ENCODE peak calls at places on chromosome 1, in seven cellular contexts. T is GM13976, E is fibroblast of lung, V is heart right ventricle, O is GM20000, B is epithelial cell of esophagus, L is MCF 10A. Q is an unnamed sample.

GRCh38 chr1:24970926-24971530 is 41.0 kb upstream of the RUNX3 start:
- DNase-seq in V (no peak), L (no peak), O (no peak), E (peak), B (no peak), T (no peak), Q (no peak)

GRCh38 chr1:90706437-90707362 is 10.4 kb downstream of the BARHL2 start:
- DNase-seq in E (no peak), V (no peak), L (no peak), O (peak), T (peak), B (peak), Q (no peak)

GRCh38 chr1:162835157-162835899 is 25.6 kb downstream of the CCDC190 start:
- DNase-seq in E (no peak), T (peak), O (peak), B (no peak), V (no peak), L (no peak), Q (no peak)

GRCh38 chr1:15381805-15382204 is 27.9 kb upstream of the EFHD2 start:
- DNase-seq in T (no peak), O (no peak), L (no peak), V (no peak), B (no peak), E (no peak), Q (no peak)

GRCh38 chr1:1124508-1124785 is 8.6 kb upstream of the C1orf159 start:
- DNase-seq in T (no peak), B (no peak), O (no peak), V (no peak), E (no peak), L (no peak), Q (no peak)

GRCh38 chr1:51297401-51298321 is 32.7 kb downstream of the TTC39A start:
- DNase-seq in L (no peak), T (peak), O (no peak), E (no peak), B (no peak), V (no peak), Q (no peak)

GRCh38 chr1:234675006-234675405 is 65.0 kb upstream of the IRF2BP2 start:
- DNase-seq in T (no peak), O (no peak), B (no peak), L (no peak), V (no peak), E (no peak), Q (no peak)

GRCh38 chr1:31822766-31823165 is 6.9 kb upstream of the SPOCD1 start:
- DNase-seq in V (no peak), L (no peak), O (no peak), B (no peak), E (peak), T (no peak), Q (no peak)

GRCh38 chr1:79262745-79263258 is 256.3 kb upstream of the ADGRL4 start:
- DNase-seq in E (no peak), T (no peak), O (no peak), L (no peak), B (no peak), V (no peak), Q (no peak)

GRCh38 chr1:5141750-5142149 is 487.3 kb downstream of the AJAP1 start:
- DNase-seq in L (no peak), B (no peak), V (no peak), T (no peak), O (no peak), E (no peak), Q (no peak)

GRCh38 chr1:14897997-14898645 is 255.4 kb upstream of the TMEM51 start:
- DNase-seq in T (no peak), E (peak), L (no peak), V (no peak), B (peak), O (no peak), Q (no peak)

GRCh38 chr1:22806584-22806983 is 95.9 kb downstream of the EPHB2 start:
- DNase-seq in T (no peak), B (no peak), V (no peak), O (no peak), L (no peak), E (no peak), Q (no peak)

GRCh38 chr1:185719021-185719420 is 15.2 kb upstream of the HMCN1 start:
- DNase-seq in E (peak), L (peak), B (peak), V (no peak), O (no peak), T (no peak), Q (no peak)

DNA sequence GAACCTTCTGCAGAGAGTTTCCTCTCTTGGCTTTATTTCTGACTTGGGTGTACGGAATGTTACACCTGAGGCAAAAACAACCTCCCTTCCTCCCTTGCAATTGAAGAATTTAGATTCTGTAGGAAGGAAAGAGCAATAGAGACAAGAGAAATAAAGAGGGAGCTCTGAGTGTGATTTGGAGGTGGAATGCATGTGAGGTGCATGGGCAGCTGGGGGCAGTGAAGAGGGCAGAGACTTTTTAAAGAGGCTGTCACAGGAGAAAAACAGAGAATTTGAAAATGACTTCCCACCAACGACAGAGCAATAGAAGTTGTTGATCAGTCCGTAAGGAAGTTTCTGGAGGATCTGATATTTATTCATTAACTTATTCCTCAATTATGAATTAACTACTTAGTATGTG is 172.0 kb upstream of the B3GALT2 start:
- DNase-seq in B (no peak), E (no peak), O (no peak), L (no peak), T (no peak), V (no peak), Q (no peak)
- TF ChIP-seq CTCF in B (no peak), E (no peak), O (no peak), L (no peak), T (no peak), V (no peak), Q (no peak)

GRCh38 chr1:44262414-44262813 is 49.1 kb downstream of the DMAP1 start:
- DNase-seq in E (no peak), B (no peak), V (no peak), L (no peak), O (no peak), T (peak), Q (no peak)
- TF ChIP-seq CTCF in E (no peak), B (no peak), V (no peak), L (no peak), O (no peak), T (no peak), Q (no peak)

DNA sequence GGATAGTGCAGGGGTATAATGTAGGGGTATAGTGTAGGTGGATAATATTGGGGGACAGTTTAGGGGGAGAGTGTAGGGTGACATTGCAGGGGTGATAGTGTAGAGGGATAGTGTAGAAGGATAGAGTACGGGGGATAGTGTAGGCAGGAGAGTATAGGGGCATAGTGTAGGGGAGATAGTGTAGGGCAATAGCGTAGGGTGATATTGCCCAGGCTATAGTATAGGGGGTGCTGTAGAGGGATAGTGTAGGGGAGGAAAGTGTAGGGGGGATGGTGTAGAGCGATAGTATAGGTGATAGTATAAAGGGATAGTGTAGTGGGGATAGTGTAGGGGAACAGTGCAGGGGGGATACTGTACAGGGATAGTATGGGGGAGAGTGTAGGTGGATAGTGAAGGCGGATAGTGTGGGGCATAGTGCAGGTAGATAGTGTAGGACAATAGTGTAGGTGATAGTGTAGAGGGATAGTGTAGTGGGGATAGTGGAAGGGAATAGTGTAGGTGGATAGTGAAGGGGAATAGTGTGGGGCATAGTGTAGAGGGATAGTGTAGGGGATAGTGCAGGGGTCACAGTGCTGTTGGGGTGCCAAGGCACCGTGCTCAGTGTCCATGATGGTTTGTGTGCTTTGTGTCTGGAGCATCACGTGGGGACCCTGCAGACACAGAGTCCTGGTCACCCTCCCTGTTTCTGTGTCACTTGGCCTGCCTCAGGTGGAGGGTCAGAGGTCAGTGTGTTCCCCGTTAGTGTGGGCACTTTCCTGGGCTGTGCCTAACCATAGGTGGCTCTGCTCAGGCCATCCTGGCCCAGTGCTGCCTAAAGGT is 10.5 kb upstream of the ARF1 start:
- DNase-seq in L (no peak), B (no peak), O (no peak), V (no peak), E (no peak), T (no peak), Q (no peak)
- TF ChIP-seq CTCF in L (peak), B (no peak), O (no peak), V (no peak), E (no peak), T (no peak), Q (no peak)

DNA sequence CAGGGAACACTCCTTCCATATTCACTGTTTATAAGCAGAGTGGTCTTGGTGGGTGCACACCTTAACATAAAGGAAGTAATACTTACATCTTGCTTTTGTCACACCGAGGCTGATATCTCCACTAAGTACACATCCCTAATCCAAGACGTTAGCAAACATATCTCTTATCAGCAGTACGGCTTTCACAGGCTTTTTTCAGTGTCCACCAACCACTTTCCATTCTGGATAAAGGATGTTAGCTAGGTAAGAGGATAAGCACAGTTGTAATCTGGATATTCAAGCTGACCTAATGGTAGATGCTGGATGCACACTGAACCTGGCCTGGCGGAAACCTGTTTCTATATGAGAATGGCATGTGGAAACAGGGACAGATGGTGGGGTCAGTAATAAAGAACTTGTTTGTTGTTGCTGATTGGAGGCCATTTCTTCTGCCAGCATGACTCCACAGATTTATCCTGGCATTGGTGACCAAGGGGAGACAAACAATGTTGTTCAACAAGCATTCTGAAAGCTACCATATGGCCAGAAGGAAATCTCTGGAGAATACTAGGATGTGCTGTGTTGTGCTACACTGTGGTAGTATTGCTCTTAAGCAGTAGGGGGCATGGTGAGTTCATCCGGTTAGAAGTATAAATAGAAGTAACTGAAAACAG is 416.4 kb downstream of the PTBP2 start:
- DNase-seq in L (peak), T (peak), E (peak), B (peak), O (peak), V (no peak), Q (no peak)
- TF ChIP-seq CTCF in L (peak), T (peak), E (peak), B (peak), O (peak), V (peak), Q (peak)

DNA sequence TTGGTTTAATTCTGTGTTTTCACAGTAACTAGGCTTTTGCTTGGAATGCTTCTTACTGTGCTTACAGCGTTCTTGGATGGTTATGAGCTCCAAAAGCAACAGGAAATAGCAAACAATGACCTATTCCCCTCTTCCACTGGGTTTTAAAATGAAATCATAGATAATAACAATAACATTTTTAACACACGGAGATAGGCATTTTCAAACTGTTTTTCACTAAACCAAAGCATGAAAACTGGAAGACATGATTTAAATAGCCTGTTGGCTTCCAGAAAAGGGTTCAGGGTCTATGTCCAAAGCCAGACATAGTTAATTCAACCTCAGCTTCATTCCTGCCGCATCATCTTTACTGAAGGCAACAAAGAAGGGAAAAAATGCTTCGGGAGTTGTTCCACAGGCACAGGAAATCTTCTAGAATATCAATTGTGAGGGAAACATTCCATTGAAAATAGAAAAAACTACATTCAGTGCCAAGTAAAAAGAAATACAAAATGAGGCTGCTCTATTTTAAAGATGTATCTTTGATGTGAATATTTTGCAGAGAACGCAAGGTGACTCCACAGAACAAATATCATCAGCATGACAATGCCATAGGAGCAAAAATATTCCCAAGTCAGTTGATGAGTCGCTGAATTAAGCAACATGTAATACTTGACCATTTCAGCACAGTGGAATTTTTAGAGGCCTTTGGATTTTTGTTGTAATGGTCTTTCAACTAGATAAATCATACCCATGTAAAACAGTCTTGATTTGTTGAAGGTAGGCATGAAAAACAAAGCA is 80.7 kb downstream of the NID1 start:
- DNase-seq in T (no peak), B (peak), E (peak), L (peak), V (no peak), O (no peak), Q (no peak)
- TF ChIP-seq CTCF in T (no peak), B (no peak), E (no peak), L (no peak), V (no peak), O (no peak), Q (no peak)

GRCh38 chr1:155596864-155597263 is 13.2 kb upstream of the MSTO1 start:
- DNase-seq in T (no peak), V (no peak), E (no peak), B (no peak), L (no peak), O (no peak), Q (no peak)

GRCh38 chr1:155598842-155599331 is 11.1 kb upstream of the MSTO1 start:
- DNase-seq in T (no peak), V (no peak), B (peak), L (no peak), O (no peak), E (peak), Q (peak)
- TF ChIP-seq CTCF in T (no peak), V (no peak), B (no peak), L (no peak), O (no peak), E (no peak), Q (peak)

DNA sequence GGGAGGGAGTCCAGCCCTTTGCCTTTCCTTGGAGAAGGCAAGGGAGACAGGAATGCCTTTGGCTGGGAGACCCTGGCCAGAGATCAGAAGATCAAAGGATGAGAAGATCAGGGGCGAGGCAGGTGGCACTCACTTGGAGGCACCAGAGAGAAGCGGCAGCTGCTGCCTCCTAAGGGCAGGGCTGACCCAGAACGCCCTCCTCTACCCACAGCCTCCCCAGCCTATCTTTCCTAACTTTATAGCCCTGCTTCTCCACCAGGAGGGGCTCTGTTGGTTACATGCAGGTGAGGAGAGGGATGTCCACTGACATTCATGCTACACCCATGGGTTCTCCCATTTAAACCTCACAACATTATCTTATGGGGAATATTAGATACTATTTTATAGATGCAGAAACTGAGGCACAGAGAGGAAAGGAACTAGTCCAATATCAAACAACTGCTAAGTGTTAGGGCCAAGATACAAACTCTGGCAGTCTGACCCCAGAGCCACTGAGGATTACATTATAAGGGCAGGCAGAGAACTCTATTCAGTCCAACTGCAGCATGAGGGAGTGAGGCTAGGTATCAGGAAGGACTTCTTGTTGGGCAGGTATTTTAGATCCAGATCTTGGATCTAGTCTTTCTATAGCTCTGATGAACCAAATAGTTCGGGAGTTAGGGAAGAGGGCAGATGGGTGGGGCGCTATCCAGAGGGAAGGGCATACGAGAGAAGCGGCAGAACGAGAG is 19.9 kb downstream of the LGR6 start:
- DNase-seq in V (no peak), B (peak), O (no peak), E (no peak), L (peak), T (no peak), Q (no peak)
- TF ChIP-seq CTCF in V (no peak), B (peak), O (no peak), E (no peak), L (peak), T (no peak), Q (peak)

DNA sequence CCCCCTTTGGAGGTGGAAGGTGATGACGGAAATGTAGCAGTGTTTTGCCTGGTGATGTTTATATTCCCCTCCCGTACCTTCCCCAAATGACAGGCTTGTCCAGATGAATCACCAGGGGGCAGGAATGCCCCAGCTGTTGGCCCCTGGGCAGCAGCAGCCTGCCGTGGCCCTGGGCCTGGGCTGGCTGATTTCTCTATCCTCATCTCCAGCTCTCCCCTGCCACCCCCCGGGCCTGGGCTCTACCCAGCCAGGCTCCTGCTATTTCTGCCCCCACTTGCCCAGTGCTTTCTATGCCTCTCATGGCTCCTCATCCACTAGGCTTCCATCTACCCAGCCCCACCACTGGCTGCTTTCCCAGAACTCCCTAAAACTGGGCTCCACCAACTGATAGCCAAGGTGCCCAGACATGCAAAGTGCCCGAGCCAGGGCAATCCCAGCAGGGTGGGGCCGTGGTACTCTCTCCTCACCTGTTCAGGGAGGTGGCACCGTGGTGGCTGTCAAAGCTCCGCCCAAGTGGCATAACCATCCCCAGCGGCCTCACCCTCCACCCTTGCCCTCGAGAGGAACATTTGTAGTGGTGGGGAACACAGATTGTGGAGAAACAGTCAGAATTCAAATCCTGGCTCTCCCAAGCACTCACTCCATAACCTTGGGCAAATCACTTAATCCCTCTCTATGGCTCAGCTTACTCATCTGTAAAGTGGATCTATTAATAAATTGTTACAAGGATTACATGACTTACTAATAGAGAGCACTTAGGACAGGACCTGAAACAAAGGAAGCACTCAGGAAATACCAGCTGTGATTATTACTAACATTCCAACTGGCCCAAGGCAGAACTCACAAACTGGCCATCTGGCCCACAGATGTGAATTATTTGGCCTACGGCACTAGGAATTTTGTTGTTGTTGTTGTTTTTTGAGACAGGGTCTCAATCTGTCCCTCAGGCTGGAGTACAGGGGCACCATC is 12.8 kb upstream of the ECE1 start:
- DNase-seq in B (peak), V (no peak), L (peak), O (no peak), E (peak), T (no peak), Q (no peak)
- TF ChIP-seq CTCF in B (no peak), V (no peak), L (peak), O (no peak), E (no peak), T (no peak), Q (no peak)

DNA sequence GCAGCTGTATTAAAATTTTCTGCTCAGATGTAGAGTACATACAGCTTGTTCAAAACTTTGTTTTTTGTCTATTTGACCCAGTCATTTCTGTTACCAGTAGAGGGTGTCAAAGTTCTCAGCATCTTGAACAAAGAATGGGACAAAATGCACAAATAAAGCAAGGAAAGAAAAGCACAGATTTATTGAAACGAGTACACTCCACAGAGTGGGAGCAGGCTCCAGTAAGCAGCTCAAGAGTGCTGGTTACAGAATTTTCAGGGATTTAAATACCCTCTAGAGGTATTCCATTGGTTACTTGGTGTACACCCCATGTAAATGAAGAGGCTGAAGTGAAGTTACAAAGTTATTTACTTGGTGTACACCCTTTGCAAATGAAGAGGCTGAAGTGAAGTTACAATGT is 8.9 kb upstream of the PRMT6 start:
- DNase-seq in L (no peak), V (no peak), O (no peak), B (peak), E (no peak), T (no peak), Q (no peak)
- TF ChIP-seq CTCF in L (no peak), V (no peak), O (no peak), B (no peak), E (no peak), T (no peak), Q (no peak)

GRCh38 chr1:40592107-40592773 is 60.8 kb downstream of the ZNF684 start:
- DNase-seq in V (no peak), B (peak), T (no peak), L (peak), O (no peak), E (peak), Q (no peak)
- TF ChIP-seq CTCF in V (peak), B (peak), T (no peak), L (peak), O (no peak), E (peak), Q (peak)